ENCODE peak calls at places on chromosomes 4 and X, in five cellular contexts. H is glutamatergic neuron, O is transverse colon, S is IMR-90, R is Calu3. Y is an unnamed sample.

GRCh38 chr4:141636077-141636770 is at the start of gene IL15:
- DNase-seq in R (peak; percentile 77), H (peak; percentile 41), S (peak; percentile 58), O (peak; percentile 90), Y (peak; percentile 68)

GRCh38 chr4:8101213-8101781 is 57.3 kb downstream of the ABLIM2 start:
- DNase-seq in R (no peak), S (no peak), H (no peak), O (peak; percentile 84), Y (no peak)

GRCh38 chrX:23745786-23746185 is 2.7 kb upstream of the ACOT9 start:
- DNase-seq in O (no peak), R (no peak), H (no peak), S (no peak), Y (no peak)

GRCh38 chr4:47704693-47705325 is 133.1 kb downstream of the CORIN start:
- DNase-seq in O (no peak), R (peak; percentile 42), H (peak; percentile 52), S (peak; percentile 37), Y (peak; percentile 77)

GRCh38 chrX:140713174-140713539 is 3.6 kb downstream of the LINC00632 start:
- DNase-seq in S (no peak), H (no peak), O (no peak), R (no peak), Y (no peak)

GRCh38 chr4:156733582-156733981 is 238.0 kb downstream of the PDGFC start:
- DNase-seq in H (no peak), O (no peak), R (no peak), S (no peak), Y (no peak)

GRCh38 chr4:88382621-88383020 is 4.0 kb downstream of the HERC6 start:
- DNase-seq in R (no peak), O (no peak), H (no peak), S (no peak), Y (no peak)

GRCh38 chr4:150482581-150482980 is 99.4 kb upstream of the MAB21L2 start:
- DNase-seq in R (no peak), S (no peak), O (no peak), H (no peak), Y (no peak)

GRCh38 chrX:47231167-47231566 is 1.6 kb upstream of the USP11 start:
- DNase-seq in O (no peak), S (no peak), H (no peak), R (no peak), Y (no peak)

GRCh38 chr4:103498161-103499070 is 221.4 kb downstream of the TACR3 start:
- DNase-seq in H (no peak), O (no peak), R (no peak), S (peak; percentile 4), Y (no peak)

GRCh38 chr4:80072607-80073361 is at the start of gene ANTXR2:
- DNase-seq in O (peak; percentile 92), S (peak; percentile 98), H (peak; percentile 80), R (peak; percentile 74), Y (peak; percentile 87)

GRCh38 chr4:42570221-42570620 is 86.7 kb downstream of the ATP8A1 start:
- DNase-seq in H (no peak), S (no peak), R (no peak), O (peak; percentile 19), Y (peak; percentile 47)

GRCh38 chr4:139175647-139176298 is 1.2 kb downstream of the ELF2 start:
- DNase-seq in H (peak; percentile 65), S (peak; percentile 41), R (no peak), O (no peak), Y (peak; percentile 55)

GRCh38 chr4:14749910-14750309 is 252.4 kb upstream of the CPEB2 start:
- DNase-seq in H (no peak), S (no peak), O (peak; percentile 28), R (peak; percentile 7), Y (peak; percentile 6)

GRCh38 chrX:11064276-11064675 is 46.9 kb upstream of the HCCS start:
- DNase-seq in H (no peak), O (no peak), R (no peak), S (no peak), Y (no peak)

GRCh38 chrX:11066812-11067211 is 44.3 kb upstream of the HCCS start:
- DNase-seq in H (no peak), S (no peak), R (no peak), O (no peak), Y (no peak)

GRCh38 chrX:11059923-11060322 is 51.2 kb upstream of the HCCS start:
- DNase-seq in H (no peak), O (no peak), S (peak; percentile 35), R (no peak), Y (no peak)

DNA sequence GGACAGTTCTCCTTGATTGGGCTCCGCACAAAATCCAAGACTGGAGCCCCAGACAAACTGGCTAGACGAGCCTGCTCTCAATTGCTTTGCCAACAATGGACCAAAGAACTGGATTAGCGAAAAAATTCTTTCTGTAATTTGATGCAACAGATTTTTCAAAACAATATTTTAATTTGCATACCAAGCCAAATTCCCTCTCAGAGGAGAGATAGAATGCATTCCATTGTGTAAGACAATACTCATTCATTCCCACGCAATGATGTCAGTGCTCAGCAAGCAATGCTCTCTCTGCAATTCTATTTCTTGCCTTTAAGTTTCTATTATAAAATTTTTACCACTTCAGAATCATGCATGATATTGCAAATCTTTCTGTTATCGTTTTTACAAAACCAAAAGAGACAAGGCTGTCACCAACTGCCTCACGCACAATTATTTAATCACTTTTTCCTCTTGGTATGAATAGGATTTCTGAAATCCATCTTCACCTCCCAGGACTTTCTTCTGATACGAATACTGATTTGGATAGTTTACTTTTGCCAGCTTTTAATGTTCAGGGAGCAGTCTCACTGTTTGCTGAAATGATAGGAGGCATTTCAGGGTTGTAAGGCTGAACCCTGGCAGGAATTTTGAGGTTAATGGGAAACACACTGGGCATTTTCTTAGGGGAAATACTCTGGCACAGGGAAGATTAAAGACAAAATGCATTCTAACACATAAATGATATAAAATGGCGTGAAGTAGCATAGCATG is 46.1 kb upstream of the HCCS start:
- DNase-seq in O (no peak), H (no peak), R (peak; percentile 19), S (peak; percentile 78), Y (no peak)
- TF ChIP-seq CTCF in O (no peak), H (no peak), R (no peak), S (no peak), Y (no peak)

GRCh38 chrX:110145854-110146253 is 142.9 kb downstream of the TMEM164 start:
- DNase-seq in H (peak; percentile 20), R (peak; percentile 29), O (no peak), S (peak; percentile 44), Y (no peak)
- TF ChIP-seq CTCF in H (peak; percentile 36), R (peak; percentile 27), O (peak; percentile 44), S (peak; percentile 65), Y (peak; percentile 56)

GRCh38 chrX:108304210-108304609 is 134.0 kb downstream of the COL4A6 start:
- DNase-seq in S (peak; percentile 7), H (no peak), R (peak; percentile 26), O (no peak), Y (no peak)
- TF ChIP-seq CTCF in S (peak; percentile 44), H (no peak), R (peak; percentile 21), O (no peak), Y (peak; percentile 46)

DNA sequence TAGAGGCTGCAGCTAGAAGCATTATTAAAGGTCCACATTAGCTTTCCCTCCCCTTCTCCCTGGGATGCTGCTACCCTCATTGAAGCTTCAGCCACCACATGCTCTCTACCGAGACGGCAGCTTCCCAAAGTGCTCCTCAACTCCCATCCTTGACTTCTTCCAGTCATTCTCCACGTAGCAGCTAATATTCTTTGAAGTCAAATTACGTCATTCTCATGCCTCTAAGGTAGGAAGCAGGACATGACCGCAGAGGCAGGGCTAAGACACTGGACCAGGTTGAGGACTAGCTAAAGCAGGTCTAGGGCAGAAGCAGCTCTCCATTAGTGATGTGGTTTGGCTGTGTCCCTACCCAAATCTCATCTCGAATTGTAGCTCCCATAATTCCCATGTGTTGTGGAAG is 128.3 kb downstream of the SHOX start:
- DNase-seq in O (no peak), H (no peak), R (no peak), S (no peak), Y (no peak)
- TF ChIP-seq CTCF in O (no peak), H (no peak), R (no peak), S (no peak), Y (no peak)

DNA sequence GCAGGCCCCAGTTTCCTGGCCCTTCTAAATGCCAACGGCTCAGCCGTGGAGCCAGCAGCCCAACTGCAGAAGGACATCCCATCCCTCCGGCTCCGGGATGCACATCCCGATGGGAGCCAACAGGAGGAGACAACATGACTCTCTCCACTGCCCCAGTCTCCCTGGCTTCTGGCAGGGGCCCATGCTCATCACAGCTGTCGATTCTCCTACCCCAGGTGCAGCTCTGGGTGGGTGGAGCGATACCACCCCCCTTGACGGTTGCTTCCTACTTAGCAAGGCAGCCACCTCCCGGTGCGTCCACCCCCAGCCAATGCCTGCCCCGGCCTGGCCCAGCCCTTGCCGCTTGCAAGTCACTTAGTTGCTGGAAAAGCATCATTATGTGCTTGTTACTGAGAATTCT is 19.5 kb downstream of the ZNF275 start:
- DNase-seq in O (no peak), R (no peak), S (no peak), H (no peak), Y (peak; percentile 40)
- TF ChIP-seq CTCF in O (no peak), R (no peak), S (no peak), H (no peak), Y (peak; percentile 31)

DNA sequence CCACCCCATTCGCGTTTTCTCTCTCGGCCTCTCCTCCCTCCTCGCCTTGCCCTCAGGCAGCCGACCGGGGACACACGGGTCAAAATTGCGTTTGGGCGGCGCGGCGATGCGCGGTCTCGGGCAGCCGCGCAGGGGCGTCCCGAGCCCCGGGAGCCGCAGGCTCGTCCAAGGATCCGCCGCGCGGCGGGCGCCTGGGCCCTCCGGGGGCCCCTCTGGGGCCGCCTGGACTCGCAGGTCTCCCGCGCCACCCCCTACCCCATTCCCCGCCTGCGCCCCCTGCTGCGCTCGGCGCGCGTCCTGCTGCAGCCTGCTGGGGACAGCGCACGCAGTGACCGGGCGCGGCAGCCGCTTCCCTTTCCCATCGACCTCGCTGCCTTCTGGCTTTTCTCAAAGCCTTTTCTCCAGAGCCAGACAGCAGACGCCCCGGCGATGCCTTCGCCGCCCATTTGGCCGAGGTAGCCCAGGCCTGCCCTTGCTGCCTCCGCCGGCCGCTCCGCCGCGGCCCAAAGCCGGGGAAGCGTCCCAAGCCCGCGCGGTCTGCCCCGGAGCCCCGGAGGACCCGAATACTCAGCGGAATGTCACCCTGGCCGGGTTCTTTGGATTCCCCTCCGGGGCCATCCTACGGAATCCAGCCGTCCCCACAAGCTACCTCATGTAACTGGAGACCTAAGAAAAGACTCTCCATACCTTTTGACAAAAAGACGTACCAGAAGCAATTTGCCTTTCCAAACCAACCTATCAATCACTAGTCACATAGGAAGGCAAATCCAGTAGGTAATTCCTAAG is 16.5 kb downstream of the POU4F2 start:
- DNase-seq in O (no peak), H (peak; percentile 82), S (peak; percentile 7), R (peak; percentile 20), Y (peak; percentile 71)
- TF ChIP-seq CTCF in O (no peak), H (no peak), S (no peak), R (no peak), Y (peak; percentile 30)

GRCh38 chr4:24373662-24374061 is 210.7 kb downstream of the DHX15 start:
- DNase-seq in O (no peak), R (no peak), S (no peak), H (no peak), Y (no peak)
- TF ChIP-seq CTCF in O (no peak), R (no peak), S (no peak), H (no peak), Y (no peak)

Y was measured in BE2C.